ENCODE peak calls at places on chromosomes 2 and 18, in four cellular contexts. M, E, G and J are unnamed samples.

GRCh38 chr2:82779981-82780380 is 1679.1 kb downstream of the SUCLG1 start:
- DNase-seq in M (no peak), E (no peak), G (no peak), J (no peak)

GRCh38 chr2:209511637-209512036 is 87.8 kb downstream of the MAP2 start:
- DNase-seq in M (no peak), E (peak; percentile 18), G (no peak), J (no peak)

GRCh38 chr2:148674063-148675020 is 29.8 kb downstream of the EPC2 start:
- DNase-seq in M (peak; percentile 50), E (peak; percentile 36), G (no peak), J (peak; percentile 50)

GRCh38 chr2:215530191-215530968 is 94.5 kb upstream of the FN1 start:
- DNase-seq in M (no peak), E (peak; percentile 88), G (no peak), J (no peak)

GRCh38 chr2:174350018-174350417 is 15.3 kb downstream of the SP9 start:
- DNase-seq in M (no peak), E (no peak), G (no peak), J (no peak)

GRCh38 chr2:17625446-17625845 is 85.0 kb downstream of the VSNL1 start:
- DNase-seq in M (no peak), E (peak; percentile 36), G (no peak), J (no peak)

GRCh38 chr2:185147361-185147760 is 549.0 kb downstream of the ZNF804A start:
- DNase-seq in M (no peak), E (no peak), G (no peak), J (no peak)

GRCh38 chr2:60954139-60954538 is 63.4 kb upstream of the PEX13 start:
- DNase-seq in M (no peak), E (no peak), G (no peak), J (no peak)

GRCh38 chr2:2992622-2993021 is 385.0 kb downstream of the EIPR1 start:
- DNase-seq in M (no peak), E (no peak), G (no peak), J (no peak)

GRCh38 chr2:5914831-5915611 is 222.8 kb downstream of the SOX11 start:
- DNase-seq in M (no peak), E (no peak), G (no peak), J (no peak)

GRCh38 chr2:227164745-227165350 is 424 bp downstream of the COL4A3 start:
- DNase-seq in M (no peak), E (no peak), G (no peak), J (no peak)

GRCh38 chr2:29309090-29310054 is 194.2 kb downstream of the CLIP4 start:
- DNase-seq in M (peak; percentile 62), E (peak; percentile 60), G (no peak), J (peak; percentile 83)

GRCh38 chr2:38164881-38165280 is 88.9 kb upstream of the CYP1B1 start:
- DNase-seq in M (no peak), E (no peak), G (no peak), J (no peak)

GRCh38 chr2:191846787-191847620 is at the start of gene CAVIN2:
- DNase-seq in M (peak; percentile 95), E (peak; percentile 95), G (peak; percentile 90), J (peak; percentile 27)

GRCh38 chr18:46731316-46731715 is 25.5 kb downstream of the ST8SIA5 start:
- DNase-seq in M (no peak), E (no peak), G (no peak), J (no peak)

GRCh38 chr18:70998490-70998889 is 709.6 kb downstream of the SOCS6 start:
- DNase-seq in M (no peak), E (no peak), G (no peak), J (no peak)

GRCh38 chr2:208363485-208363884 is 43.1 kb upstream of the PTH2R start:
- DNase-seq in M (no peak), E (peak; percentile 79), G (no peak), J (no peak)

GRCh38 chr2:25709349-25709748 is 36.0 kb upstream of the DTNB start:
- DNase-seq in M (no peak), E (no peak), G (no peak), J (no peak)

GRCh38 chr2:27663463-27664244 is at the start of the genes SLC4A1AP and SUPT7L:
- DNase-seq in M (peak; percentile 88), E (peak; percentile 88), G (peak; percentile 78), J (peak; percentile 74)

GRCh38 chr2:240328526-240328925 is 106.9 kb upstream of the GPC1 start:
- DNase-seq in M (no peak), E (no peak), G (no peak), J (no peak)

GRCh38 chr2:241902357-241902991 is 32.9 kb downstream of the RTP5 start:
- DNase-seq in M (no peak), E (no peak), G (no peak), J (no peak)

GRCh38 chr18:79026491-79026890 is 42.7 kb upstream of the ATP9B start:
- DNase-seq in M (no peak), E (no peak), G (no peak), J (no peak)

GRCh38 chr2:19746137-19746585 is 155.6 kb downstream of the TTC32 start:
- DNase-seq in M (no peak), E (no peak), G (no peak), J (no peak)

GRCh38 chr2:113700186-113700841 is 56.1 kb downstream of the SLC35F5 start:
- DNase-seq in M (peak; percentile 46), E (no peak), G (no peak), J (peak; percentile 18)

GRCh38 chr2:47086571-47086970 is 68.5 kb downstream of the STPG4 start:
- DNase-seq in M (no peak), E (no peak), G (no peak), J (no peak)

GRCh38 chr18:13611058-13611615 is 115.2 kb downstream of the FAM210A start:
- DNase-seq in M (no peak), E (no peak), G (peak; percentile 78), J (no peak)

GRCh38 chr18:70920840-70921374 is 632.1 kb downstream of the SOCS6 start:
- DNase-seq in M (no peak), E (no peak), G (no peak), J (no peak)

GRCh38 chr2:15642334-15643208 is 50.9 kb downstream of the DDX1 start:
- DNase-seq in M (peak; percentile 54), E (no peak), G (no peak), J (no peak)

GRCh38 chr2:7288484-7288883 is 371.3 kb downstream of the RNF144A start:
- DNase-seq in M (no peak), E (peak; percentile 96), G (no peak), J (no peak)

GRCh38 chr18:61694236-61694635 is 198.6 kb downstream of the RNF152 start:
- DNase-seq in M (no peak), E (peak; percentile 55), G (no peak), J (no peak)

GRCh38 chr2:584863-585823 is 92.1 kb downstream of the TMEM18 start:
- DNase-seq in M (no peak), E (no peak), G (no peak), J (peak; percentile 1)

GRCh38 chr2:19355416-19355821 is 3.0 kb downstream of the OSR1 start:
- DNase-seq in M (no peak), E (no peak), G (no peak), J (no peak)

GRCh38 chr2:160574472-160575140 is 81.0 kb upstream of the RBMS1 start:
- DNase-seq in M (no peak), E (peak; percentile 96), G (no peak), J (no peak)

GRCh38 chr18:48729421-48729820 is 190.6 kb downstream of the CTIF start:
- DNase-seq in M (no peak), E (no peak), G (no peak), J (no peak)

GRCh38 chr2:239881561-239882320 is 143.4 kb downstream of the NDUFA10 start:
- DNase-seq in M (no peak), E (no peak), G (no peak), J (no peak)

GRCh38 chr2:107374261-107374660 is 452.4 kb upstream of the RGPD4 start:
- DNase-seq in M (no peak), E (no peak), G (no peak), J (no peak)

GRCh38 chr2:107380912-107381311 is 445.8 kb upstream of the RGPD4 start:
- DNase-seq in M (no peak), E (peak; percentile 9), G (no peak), J (no peak)

GRCh38 chr2:107376910-107377309 is 449.8 kb upstream of the RGPD4 start:
- DNase-seq in M (no peak), E (no peak), G (no peak), J (no peak)
- H3K27ac ChIP-seq in M (no peak overlapping the region), E (no peak overlapping the region), G (no peak overlapping the region), J (no peak overlapping the region)

GRCh38 chr18:63322908-63323634 is 3.5 kb upstream of the BCL2 start:
- DNase-seq in M (peak; percentile 63), E (peak; percentile 44), G (peak; percentile 80), J (peak; percentile 86)
- H3K27ac ChIP-seq in M (no peak overlapping the region), E (no peak overlapping the region), G (peak overlapping the region; percentile 89), J (no peak overlapping the region)

GRCh38 chr2:45237850-45238542 is 228.7 kb upstream of the SIX2 start:
- DNase-seq in M (peak; percentile 83), E (peak; percentile 92), G (no peak), J (peak; percentile 17)

GRCh38 chr2:45237128-45237527 is 227.9 kb upstream of the SIX2 start:
- DNase-seq in M (no peak), E (no peak), G (no peak), J (no peak)

GRCh38 chr2:45233301-45233700 is 224.0 kb upstream of the SIX2 start:
- DNase-seq in M (no peak), E (no peak), G (no peak), J (no peak)

GRCh38 chr2:45232824-45233223 is 223.6 kb upstream of the SIX2 start:
- DNase-seq in M (no peak), E (no peak), G (no peak), J (no peak)

DNA sequence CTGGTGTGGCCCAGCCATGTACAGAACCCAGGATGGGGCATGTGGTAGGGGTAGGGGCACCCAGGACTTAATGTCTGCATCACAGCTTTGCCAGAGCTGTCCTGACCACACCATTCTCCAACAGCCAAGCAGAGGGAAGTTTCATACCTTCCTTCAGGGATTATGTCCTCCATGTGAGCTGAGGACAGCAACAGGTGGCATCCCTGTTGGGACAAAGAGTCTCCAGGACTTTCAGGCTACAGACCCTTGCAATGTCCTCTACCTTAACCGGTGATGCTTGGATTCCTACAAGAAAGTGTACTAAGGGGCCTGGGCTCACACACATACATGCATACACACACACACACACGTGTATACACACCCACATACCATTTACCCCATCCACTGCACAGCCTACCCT is 227.0 kb upstream of the SIX2 start:
- DNase-seq in M (no peak), E (no peak), G (no peak), J (no peak)
- H3K27ac ChIP-seq in M (no peak overlapping the region), E (no peak overlapping the region), G (no peak overlapping the region), J (no peak overlapping the region)

DNA sequence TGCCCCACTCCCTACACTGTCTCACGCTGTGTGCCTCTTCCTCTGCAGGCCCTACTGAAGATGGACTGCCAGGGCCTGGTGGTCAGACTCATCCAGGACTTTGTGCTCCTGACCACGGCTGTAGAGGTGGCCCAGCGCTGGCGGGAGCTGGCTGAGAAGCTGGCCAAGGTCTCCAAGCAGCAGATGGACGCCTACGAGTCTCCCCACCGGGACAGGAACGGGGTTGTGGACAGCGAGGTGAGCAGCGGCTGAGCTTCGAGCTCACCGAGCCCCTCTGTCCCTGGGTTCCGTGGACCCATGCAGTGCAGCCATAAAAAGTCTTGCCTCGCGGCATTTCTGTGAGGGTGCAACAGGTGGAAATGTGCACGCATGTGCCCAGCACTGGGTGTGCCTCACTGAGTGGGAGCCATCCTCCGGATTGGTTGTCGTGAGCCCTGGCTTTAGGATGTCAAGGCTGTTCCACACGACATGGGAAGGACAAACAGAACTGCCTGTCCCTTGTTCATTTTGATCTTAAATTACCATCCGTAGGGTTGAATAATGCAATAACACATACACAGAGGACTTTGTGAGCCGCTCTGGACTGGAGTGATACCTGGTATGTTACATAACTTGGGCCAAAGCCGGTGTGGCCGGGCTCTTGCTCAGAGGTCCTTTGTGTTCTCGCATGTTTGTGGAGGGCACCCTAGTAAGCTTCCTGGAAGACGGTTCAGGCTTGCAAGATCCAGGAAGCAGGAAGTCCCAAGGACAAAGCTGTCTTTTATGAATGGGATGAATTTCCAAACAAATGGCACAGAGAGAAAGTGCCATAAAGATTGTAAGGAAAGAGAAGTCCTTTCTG is 100.9 kb downstream of the SH3BP4 start:
- DNase-seq in M (no peak), E (no peak), G (no peak), J (no peak)
- H3K27ac ChIP-seq in M (no peak overlapping the region), E (no peak overlapping the region), G (peak overlapping the region; percentile 81), J (no peak overlapping the region)